ENCODE peak calls at places on chromosomes 6 and 20, in five cellular contexts. One of them, this sample, is unnamed.

GRCh38 chr6:107565165-107565723 is 75.3 kb downstream of the SOBP start:
- DNase-seq in HepG2: peak; percentile 7
- DNase-seq in SK-N-SH: no peak
- DNase-seq in K562: peak; percentile 3
- DNase-seq in GM12878: no peak
- DNase-seq in this sample: no peak

GRCh38 chr6:132919028-132919427 is 104.7 kb downstream of the RPS12 start:
- DNase-seq in K562: no peak
- DNase-seq in SK-N-SH: peak; percentile 6
- DNase-seq in GM12878: no peak
- DNase-seq in HepG2: no peak
- DNase-seq in this sample: no peak

GRCh38 chr6:2798586-2799134 is 33.5 kb downstream of the WRNIP1 start:
- DNase-seq in K562: peak; percentile 41
- DNase-seq in HepG2: no peak
- DNase-seq in GM12878: no peak
- DNase-seq in SK-N-SH: no peak
- DNase-seq in this sample: no peak

GRCh38 chr6:75524322-75524972 is 30.8 kb upstream of the FILIP1 start:
- DNase-seq in GM12878: no peak
- DNase-seq in HepG2: peak; percentile 95
- DNase-seq in SK-N-SH: no peak
- DNase-seq in K562: no peak
- DNase-seq in this sample: no peak

GRCh38 chr6:6176132-6176531 is 144.3 kb downstream of the F13A1 start:
- DNase-seq in GM12878: no peak
- DNase-seq in SK-N-SH: no peak
- DNase-seq in K562: no peak
- DNase-seq in HepG2: no peak
- DNase-seq in this sample: no peak

GRCh38 chr6:133991096-133991593 is 38.1 kb downstream of the TBPL1 start:
- DNase-seq in SK-N-SH: no peak
- DNase-seq in GM12878: no peak
- DNase-seq in HepG2: peak; percentile 21
- DNase-seq in K562: peak; percentile 25
- DNase-seq in this sample: no peak

GRCh38 chr20:32983459-32984112 is 20.6 kb downstream of the SUN5 start:
- DNase-seq in SK-N-SH: no peak
- DNase-seq in GM12878: no peak
- DNase-seq in HepG2: no peak
- DNase-seq in K562: no peak
- DNase-seq in this sample: no peak

GRCh38 chr20:54545959-54546358 is 70.6 kb downstream of the DOK5 start:
- DNase-seq in K562: no peak
- DNase-seq in SK-N-SH: no peak
- DNase-seq in GM12878: no peak
- DNase-seq in HepG2: no peak
- DNase-seq in this sample: no peak

GRCh38 chr20:10507052-10507451 is 71.9 kb downstream of the SLX4IP start:
- DNase-seq in K562: no peak
- DNase-seq in HepG2: no peak
- DNase-seq in SK-N-SH: no peak
- DNase-seq in GM12878: no peak
- DNase-seq in this sample: peak; percentile 43

GRCh38 chr6:28161410-28162079 is 19.9 kb downstream of the ZKSCAN8 start:
- DNase-seq in SK-N-SH: peak; percentile 87
- DNase-seq in GM12878: peak; percentile 40
- DNase-seq in K562: peak; percentile 95
- DNase-seq in HepG2: peak; percentile 79
- DNase-seq in this sample: peak; percentile 92

GRCh38 chr6:130923350-130923749 is 96.1 kb downstream of the SMLR1 start:
- DNase-seq in HepG2: no peak
- DNase-seq in SK-N-SH: no peak
- DNase-seq in K562: no peak
- DNase-seq in GM12878: no peak
- DNase-seq in this sample: no peak

GRCh38 chr20:51752343-51752951 is 15.7 kb downstream of the ATP9A start:
- DNase-seq in GM12878: no peak
- DNase-seq in SK-N-SH: no peak
- DNase-seq in HepG2: peak; percentile 71
- DNase-seq in K562: no peak
- DNase-seq in this sample: no peak

GRCh38 chr6:109008537-109008950 is 86.1 kb downstream of the SESN1 start:
- DNase-seq in SK-N-SH: no peak
- DNase-seq in HepG2: no peak
- DNase-seq in K562: no peak
- DNase-seq in GM12878: no peak
- DNase-seq in this sample: no peak

GRCh38 chr20:1895674-1896496 is 678 bp downstream of the SIRPA start:
- DNase-seq in K562: no peak
- DNase-seq in SK-N-SH: no peak
- DNase-seq in HepG2: no peak
- DNase-seq in GM12878: no peak
- DNase-seq in this sample: no peak

GRCh38 chr6:111804627-111805235 is 68.5 kb downstream of the FYN start:
- DNase-seq in SK-N-SH: no peak
- DNase-seq in K562: peak; percentile 89
- DNase-seq in GM12878: peak; percentile 84
- DNase-seq in HepG2: no peak
- DNase-seq in this sample: no peak

GRCh38 chr20:58555078-58555765 is 40.0 kb upstream of the APCDD1L start:
- DNase-seq in HepG2: no peak
- DNase-seq in SK-N-SH: no peak
- DNase-seq in K562: no peak
- DNase-seq in GM12878: no peak
- DNase-seq in this sample: no peak

GRCh38 chr20:49821850-49822249 is 9.2 kb downstream of the SLC9A8 start:
- DNase-seq in HepG2: no peak
- DNase-seq in SK-N-SH: no peak
- DNase-seq in GM12878: no peak
- DNase-seq in K562: no peak
- DNase-seq in this sample: no peak

GRCh38 chr6:138973481-138974140 is 14.4 kb downstream of the REPS1 start:
- DNase-seq in HepG2: no peak
- DNase-seq in K562: no peak
- DNase-seq in GM12878: no peak
- DNase-seq in SK-N-SH: no peak
- DNase-seq in this sample: no peak

GRCh38 chr6:135514706-135515105 is 17.2 kb upstream of the AHI1 start:
- DNase-seq in GM12878: no peak
- DNase-seq in SK-N-SH: no peak
- DNase-seq in K562: no peak
- DNase-seq in HepG2: no peak
- DNase-seq in this sample: no peak

GRCh38 chr6:96196633-96197032 is 180.9 kb downstream of the FUT9 start:
- DNase-seq in SK-N-SH: no peak
- DNase-seq in HepG2: no peak
- DNase-seq in K562: no peak
- DNase-seq in GM12878: no peak
- DNase-seq in this sample: no peak

GRCh38 chr6:4664911-4665310 is 111.3 kb upstream of the CDYL start:
- DNase-seq in HepG2: no peak
- DNase-seq in SK-N-SH: no peak
- DNase-seq in K562: no peak
- DNase-seq in GM12878: no peak
- DNase-seq in this sample: no peak

GRCh38 chr6:125486881-125487280 is 185.1 kb upstream of the HDDC2 start:
- DNase-seq in SK-N-SH: no peak
- DNase-seq in HepG2: no peak
- DNase-seq in GM12878: no peak
- DNase-seq in K562: no peak
- DNase-seq in this sample: no peak

GRCh38 chr6:167685654-167686053 is 141.1 kb upstream of the AFDN start:
- DNase-seq in K562: no peak
- DNase-seq in SK-N-SH: no peak
- DNase-seq in HepG2: no peak
- DNase-seq in GM12878: no peak
- DNase-seq in this sample: no peak

GRCh38 chr6:42783177-42783875 is 1.5 kb downstream of the BICRAL start:
- DNase-seq in SK-N-SH: peak; percentile 86
- DNase-seq in K562: peak; percentile 88
- DNase-seq in HepG2: peak; percentile 56
- DNase-seq in GM12878: no peak
- DNase-seq in this sample: peak; percentile 58

GRCh38 chr6:40817369-40817768 is 221.7 kb downstream of the UNC5CL start:
- DNase-seq in HepG2: no peak
- DNase-seq in K562: no peak
- DNase-seq in GM12878: no peak
- DNase-seq in SK-N-SH: no peak
- DNase-seq in this sample: no peak

GRCh38 chr6:155154158-155154830 is 109.5 kb upstream of the CLDN20 start:
- DNase-seq in GM12878: no peak
- DNase-seq in HepG2: peak; percentile 30
- DNase-seq in SK-N-SH: peak; percentile 84
- DNase-seq in K562: peak; percentile 79
- DNase-seq in this sample: peak; percentile 24

GRCh38 chr6:140427842-140428241 is 1053.4 kb upstream of the CITED2 start:
- DNase-seq in HepG2: peak; percentile 20
- DNase-seq in SK-N-SH: no peak
- DNase-seq in K562: peak; percentile 10
- DNase-seq in GM12878: no peak
- DNase-seq in this sample: peak; percentile 18

GRCh38 chr6:46058951-46059350 is 43.3 kb upstream of the CLIC5 start:
- DNase-seq in K562: no peak
- DNase-seq in HepG2: no peak
- DNase-seq in GM12878: no peak
- DNase-seq in SK-N-SH: no peak
- DNase-seq in this sample: no peak

GRCh38 chr20:17762243-17762872 is 62.6 kb downstream of the BANF2 start:
- DNase-seq in GM12878: no peak
- DNase-seq in SK-N-SH: no peak
- DNase-seq in K562: no peak
- DNase-seq in HepG2: no peak
- DNase-seq in this sample: no peak

GRCh38 chr6:125732398-125732797 is 17.0 kb upstream of the HEY2 start:
- DNase-seq in HepG2: no peak
- DNase-seq in GM12878: no peak
- DNase-seq in SK-N-SH: no peak
- DNase-seq in K562: peak; percentile 10
- DNase-seq in this sample: no peak

GRCh38 chr6:4180653-4181255 is 45.4 kb upstream of the ECI2 start:
- DNase-seq in HepG2: peak; percentile 36
- DNase-seq in SK-N-SH: peak; percentile 30
- DNase-seq in K562: peak; percentile 56
- DNase-seq in GM12878: no peak
- DNase-seq in this sample: no peak

GRCh38 chr20:11178946-11179654 is 505.3 kb upstream of the JAG1 start:
- DNase-seq in HepG2: peak; percentile 54
- DNase-seq in SK-N-SH: no peak
- DNase-seq in K562: no peak
- DNase-seq in GM12878: no peak
- DNase-seq in this sample: no peak

GRCh38 chr6:110492584-110492983 is 16.2 kb upstream of the SLC22A16 start:
- DNase-seq in HepG2: no peak
- DNase-seq in K562: no peak
- DNase-seq in GM12878: no peak
- DNase-seq in SK-N-SH: no peak
- DNase-seq in this sample: no peak

GRCh38 chr6:14831922-14832321 is 413.9 kb upstream of the JARID2 start:
- DNase-seq in HepG2: no peak
- DNase-seq in K562: no peak
- DNase-seq in GM12878: no peak
- DNase-seq in SK-N-SH: no peak
- DNase-seq in this sample: no peak

GRCh38 chr20:60104980-60105379 is 146.8 kb downstream of the CDH26 start:
- DNase-seq in GM12878: no peak
- DNase-seq in SK-N-SH: no peak
- DNase-seq in HepG2: no peak
- DNase-seq in K562: no peak
- DNase-seq in this sample: no peak

GRCh38 chr6:12832341-12832740 is 115.8 kb downstream of the PHACTR1 start:
- DNase-seq in K562: no peak
- DNase-seq in SK-N-SH: no peak
- DNase-seq in GM12878: no peak
- DNase-seq in HepG2: no peak
- DNase-seq in this sample: no peak
- TF ChIP-seq GABPA in K562: no peak
- TF ChIP-seq GABPA in SK-N-SH: no peak
- TF ChIP-seq GABPA in GM12878: no peak
- TF ChIP-seq GABPA in HepG2: no peak
- TF ChIP-seq GABPA in this sample: no peak

GRCh38 chr20:19683168-19683567 is 74.9 kb upstream of the RIN2 start:
- DNase-seq in HepG2: no peak
- DNase-seq in SK-N-SH: no peak
- DNase-seq in GM12878: no peak
- DNase-seq in K562: no peak
- DNase-seq in this sample: no peak
- TF ChIP-seq REST in HepG2: no peak
- TF ChIP-seq REST in SK-N-SH: no peak
- TF ChIP-seq REST in GM12878: no peak
- TF ChIP-seq REST in K562: no peak
- TF ChIP-seq REST in this sample: no peak

GRCh38 chr6:89139509-89140346 is 6.1 kb upstream of the PM20D2 start:
- DNase-seq in K562: no peak
- DNase-seq in GM12878: no peak
- DNase-seq in HepG2: no peak
- DNase-seq in SK-N-SH: no peak
- DNase-seq in this sample: no peak
- TF ChIP-seq GABPA in K562: no peak
- TF ChIP-seq GABPA in GM12878: no peak
- TF ChIP-seq GABPA in HepG2: no peak
- TF ChIP-seq GABPA in SK-N-SH: no peak
- TF ChIP-seq GABPA in this sample: no peak

GRCh38 chr6:169807699-169808607 is 56.5 kb downstream of the ERMARD start:
- DNase-seq in HepG2: no peak
- DNase-seq in SK-N-SH: no peak
- DNase-seq in GM12878: no peak
- DNase-seq in K562: no peak
- DNase-seq in this sample: no peak

GRCh38 chr6:169808608-169808967 is 57.2 kb downstream of the ERMARD start:
- DNase-seq in GM12878: no peak
- DNase-seq in SK-N-SH: no peak
- DNase-seq in HepG2: no peak
- DNase-seq in K562: no peak
- DNase-seq in this sample: no peak

GRCh38 chr6:169807219-169807618 is 55.8 kb downstream of the ERMARD start:
- DNase-seq in K562: no peak
- DNase-seq in GM12878: no peak
- DNase-seq in SK-N-SH: no peak
- DNase-seq in HepG2: no peak
- DNase-seq in this sample: no peak

GRCh38 chr6:169805242-169805838 is 53.9 kb downstream of the ERMARD start:
- DNase-seq in GM12878: no peak
- DNase-seq in SK-N-SH: no peak
- DNase-seq in K562: no peak
- DNase-seq in HepG2: no peak
- DNase-seq in this sample: no peak

DNA sequence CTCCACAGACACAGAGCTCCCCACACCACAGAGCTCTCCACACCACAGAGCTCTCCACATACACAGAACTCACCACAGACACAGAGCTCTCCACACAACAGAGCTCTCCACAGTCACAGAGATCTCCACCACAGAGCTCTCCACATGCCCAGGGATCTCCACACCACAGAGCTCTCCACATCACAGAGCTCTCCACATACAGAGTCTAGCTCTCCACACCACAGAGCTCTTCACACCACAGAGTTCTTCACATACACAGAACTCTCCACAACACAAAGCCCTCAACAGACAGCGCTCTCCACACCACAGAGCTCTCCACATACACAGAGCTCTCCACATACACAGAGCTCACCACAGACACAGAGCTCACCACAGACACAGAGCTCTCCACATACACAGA is 55.3 kb downstream of the ERMARD start:
- DNase-seq in SK-N-SH: no peak
- DNase-seq in HepG2: no peak
- DNase-seq in GM12878: no peak
- DNase-seq in K562: no peak
- DNase-seq in this sample: no peak
- TF ChIP-seq REST in SK-N-SH: no peak
- TF ChIP-seq REST in HepG2: no peak
- TF ChIP-seq REST in GM12878: no peak
- TF ChIP-seq REST in K562: no peak
- TF ChIP-seq REST in this sample: no peak